ENCODE peak calls at places on chromosome 17, in four cellular contexts. V is NCI-H1105, X is T-helper 9 cell, K is ELR. U is an unnamed sample.

GRCh38 chr17:32471652-32472051 is 15.1 kb upstream of the CDK5R1 start:
- DNase-seq in X (no peak), K (no peak), V (no peak), U (no peak)

GRCh38 chr17:51230306-51230705 is 29.5 kb downstream of the MBTD1 start:
- DNase-seq in X (no peak), K (no peak), V (no peak), U (no peak)

GRCh38 chr17:78041401-78042179 is 83.1 kb downstream of the TNRC6C start:
- DNase-seq in V (no peak), K (peak; percentile 40), X (no peak), U (no peak)

GRCh38 chr17:6681671-6682070 is 30.1 kb downstream of the C17orf100 start:
- DNase-seq in K (no peak), X (no peak), V (no peak), U (no peak)

GRCh38 chr17:4623249-4623648 is 18.2 kb downstream of the ALOX15 start:
- DNase-seq in K (peak; percentile 21), V (no peak), X (no peak), U (no peak)

GRCh38 chr17:75844530-75845057 is 390 bp upstream of the UNC13D start:
- DNase-seq in X (no peak), K (no peak), V (no peak), U (no peak)

GRCh38 chr17:68697850-68698313 is 96.7 kb upstream of the FAM20A start:
- DNase-seq in V (no peak), K (no peak), X (no peak), U (no peak)

GRCh38 chr17:76805319-76805718 is 62.9 kb upstream of the MGAT5B start:
- DNase-seq in K (peak; percentile 45), V (no peak), X (no peak), U (no peak)

GRCh38 chr17:15494821-15495220 is 27.4 kb upstream of the CDRT4 start:
- DNase-seq in V (no peak), K (no peak), X (no peak), U (no peak)

GRCh38 chr17:27792095-27792494 is 8.2 kb downstream of the NOS2 start:
- DNase-seq in X (no peak), K (no peak), V (no peak), U (no peak)

GRCh38 chr17:1055751-1056645 is 59.1 kb downstream of the TIMM22 start:
- DNase-seq in V (peak; percentile 24), K (peak; percentile 67), X (peak; percentile 13), U (no peak)

GRCh38 chr17:28170771-28171170 is 128.3 kb downstream of the NLK start:
- DNase-seq in K (no peak), X (no peak), V (no peak), U (no peak)

GRCh38 chr17:46178550-46179198 is 14.6 kb downstream of the KANSL1 start:
- DNase-seq in K (peak; percentile 93), X (no peak), V (no peak), U (no peak)

U was measured in effector memory CD4-positive, alpha-beta T cell.